ENCODE peak calls at places on chromosomes 6 and 20, in four cellular contexts. J, D, H and T are unnamed samples.

GRCh38 chr6:29524044-29524443 is 35.5 kb downstream of the UBD start:
- DNase-seq in J (no peak), D (no peak), H (no peak), T (no peak)

GRCh38 chr20:41222703-41223102 is 85.4 kb downstream of the PLCG1 start:
- DNase-seq in J (peak; percentile 36), D (no peak), H (no peak), T (no peak)

GRCh38 chr6:135520781-135521180 is 23.2 kb upstream of the AHI1 start:
- DNase-seq in J (no peak), D (no peak), H (no peak), T (no peak)

GRCh38 chr20:51339721-51340450 is 202.6 kb downstream of the NFATC2 start:
- DNase-seq in J (no peak), D (no peak), H (no peak), T (no peak)

GRCh38 chr6:65780691-65781090 is 73.7 kb upstream of the EYS start:
- DNase-seq in J (no peak), D (no peak), H (no peak), T (no peak)

GRCh38 chr6:158068893-158069799 is 87.5 kb downstream of the SYNJ2 start:
- DNase-seq in J (peak; percentile 61), D (peak; percentile 47), H (no peak), T (no peak)

GRCh38 chr6:11532097-11532496 is 5.5 kb upstream of the TMEM170B start:
- DNase-seq in J (peak; percentile 20), D (no peak), H (no peak), T (no peak)

GRCh38 chr20:1375515-1375914 is 17.3 kb downstream of the FKBP1A start:
- DNase-seq in J (peak; percentile 88), D (peak; percentile 84), H (no peak), T (no peak)

GRCh38 chr6:15543262-15543917 is 119.4 kb downstream of the DTNBP1 start:
- DNase-seq in J (no peak), D (no peak), H (no peak), T (no peak)

GRCh38 chr6:29748391-29749352 is 25.4 kb downstream of the HLA-F start:
- DNase-seq in J (peak; percentile 76), D (peak; percentile 80), H (peak; percentile 96), T (peak; percentile 45)

GRCh38 chr6:30836431-30836866 is 47.9 kb upstream of the DDR1 start:
- DNase-seq in J (peak; percentile 51), D (no peak), H (peak; percentile 60), T (no peak)

GRCh38 chr20:51563597-51564332 is 21.2 kb upstream of the NFATC2 start:
- DNase-seq in J (peak; percentile 80), D (peak; percentile 71), H (peak; percentile 65), T (peak; percentile 69)

GRCh38 chr20:9215539-9215938 is 146.7 kb downstream of the PLCB4 start:
- DNase-seq in J (no peak), D (no peak), H (no peak), T (no peak)

GRCh38 chr20:574297-574942 is 30.8 kb upstream of the CSNK2A1 start:
- DNase-seq in J (no peak), D (no peak), H (peak; percentile 78), T (no peak)

GRCh38 chr6:50958148-50958547 is 139.5 kb downstream of the TFAP2B start:
- DNase-seq in J (no peak), D (no peak), H (no peak), T (no peak)

GRCh38 chr20:56352656-56353055 is 6.1 kb upstream of the FAM210B start:
- DNase-seq in J (peak; percentile 47), D (peak; percentile 55), H (no peak), T (no peak)

DNA sequence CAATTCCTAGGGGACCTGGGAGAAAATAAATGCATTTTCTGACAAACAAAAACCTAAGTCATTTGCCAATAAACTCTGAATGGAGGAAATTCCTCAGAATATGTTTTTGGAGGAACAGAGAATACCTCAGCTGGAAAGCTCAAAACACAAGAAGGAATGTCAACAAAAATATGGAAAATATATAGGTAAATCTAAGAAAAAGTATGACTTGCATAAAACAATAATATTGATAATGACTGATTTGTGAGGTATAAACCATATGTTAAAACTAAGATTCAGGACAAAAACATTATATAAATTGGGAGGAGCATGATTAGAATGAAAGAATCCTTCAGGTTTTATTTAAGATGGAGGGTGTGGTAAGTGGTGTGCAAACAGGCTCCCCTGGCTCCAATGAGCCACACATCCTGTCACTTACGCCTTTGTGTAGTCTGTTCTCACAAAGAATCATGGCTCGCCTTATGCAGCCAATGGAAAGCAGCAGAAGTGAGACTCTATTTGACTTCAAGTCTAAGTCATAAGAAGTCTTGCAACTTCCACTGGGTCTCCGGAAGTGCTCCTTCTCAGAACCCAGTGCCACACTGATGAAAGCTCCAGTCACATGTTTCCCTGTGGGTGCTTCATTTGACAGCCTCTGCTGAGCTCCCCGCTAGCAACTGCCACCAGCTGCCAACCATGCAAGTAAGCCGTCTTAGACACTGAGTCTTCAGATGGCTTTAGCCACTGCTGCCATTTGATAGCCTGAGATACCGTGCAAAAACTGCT is 8.1 kb downstream of the CFAP61 start:
- DNase-seq in J (no peak), D (no peak), H (no peak), T (no peak)
- H3K4me3 ChIP-seq in J (no peak overlapping the region), D (no peak overlapping the region), H (no peak overlapping the region), T (no peak overlapping the region)

DNA sequence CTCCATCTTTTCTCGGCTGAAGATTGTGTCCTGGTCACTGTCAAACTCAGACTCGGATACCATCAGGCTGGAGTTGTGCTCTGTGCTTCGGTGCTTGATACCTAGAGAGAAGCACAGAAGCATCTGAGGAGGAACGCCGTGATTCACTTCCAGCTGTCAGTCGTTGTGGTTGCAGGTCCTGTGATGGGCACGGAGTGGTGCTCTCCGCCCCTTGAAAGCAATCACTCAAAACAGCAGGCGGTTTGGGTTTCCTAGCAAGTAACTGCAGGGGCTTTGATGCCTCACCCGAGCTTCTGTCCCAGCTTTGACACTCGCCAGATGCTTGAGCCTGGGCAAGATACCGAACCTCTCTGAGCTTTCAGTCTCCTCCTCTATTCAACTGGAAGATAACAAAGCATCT is 52.5 kb downstream of the ALDH5A1 start:
- DNase-seq in J (no peak), D (no peak), H (no peak), T (no peak)
- TF ChIP-seq CTCF in J (no peak), D (no peak), H (no peak), T (no peak)

GRCh38 chr20:49893242-49894072 is 21.9 kb downstream of the SPATA2 start:
- DNase-seq in J (no peak), D (no peak), H (no peak), T (no peak)

GRCh38 chr20:49891486-49891885 is 23.8 kb downstream of the SPATA2 start:
- DNase-seq in J (no peak), D (no peak), H (no peak), T (no peak)

GRCh38 chr20:49894073-49894470 is 21.3 kb downstream of the SPATA2 start:
- DNase-seq in J (no peak), D (no peak), H (no peak), T (no peak)

GRCh38 chr20:49890651-49891361 is 24.5 kb downstream of the SPATA2 start:
- DNase-seq in J (no peak), D (no peak), H (no peak), T (no peak)

DNA sequence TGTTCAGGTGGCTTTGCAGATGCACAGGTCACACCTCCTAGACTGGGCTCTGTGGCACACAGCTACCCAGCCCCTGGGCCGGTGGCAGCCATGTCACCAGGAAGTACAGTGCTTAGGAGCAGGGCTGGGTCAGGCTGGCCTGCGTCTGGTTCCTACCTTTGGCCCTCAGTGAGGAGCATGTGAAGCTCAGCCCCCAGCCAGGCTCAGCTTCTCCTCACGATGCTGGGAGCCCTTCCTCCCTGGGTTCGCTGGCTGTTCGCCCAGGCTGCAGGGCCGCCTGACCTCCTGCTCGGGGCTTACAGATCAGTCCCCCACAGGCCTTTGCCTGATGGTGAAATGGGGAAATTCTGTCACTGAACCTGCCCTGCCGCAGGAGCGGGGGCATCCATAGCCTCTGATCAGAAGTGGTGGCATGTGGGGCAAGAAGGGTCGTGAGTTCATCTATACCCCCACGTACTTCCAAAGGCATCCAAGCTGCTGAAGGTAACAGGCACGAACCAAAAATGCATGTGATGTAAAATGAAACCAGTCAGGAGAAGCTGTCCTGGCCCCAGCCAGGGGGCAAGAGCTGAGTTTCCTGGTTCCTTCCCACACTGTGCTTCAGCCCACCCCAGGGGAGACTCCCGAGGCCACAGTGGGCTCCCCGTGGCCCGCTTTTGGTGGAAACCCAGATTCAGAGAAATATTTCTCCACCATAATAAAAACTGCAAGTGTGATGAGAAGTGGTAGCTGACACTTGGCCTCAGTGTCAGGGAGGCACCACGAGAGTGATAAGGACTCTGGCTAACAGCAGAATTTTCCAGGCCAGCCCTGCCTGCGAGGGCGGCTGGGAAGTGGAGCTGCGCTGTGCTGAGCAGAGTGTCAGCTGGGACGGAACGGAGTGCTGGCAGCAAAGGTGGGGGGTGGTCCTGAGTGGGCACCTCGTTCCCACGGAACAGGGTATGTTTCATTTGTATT is 22.8 kb downstream of the SPATA2 start:
- DNase-seq in J (no peak), D (no peak), H (peak; percentile 62), T (no peak)
- H3K4me3 ChIP-seq in J (no peak overlapping the region), D (no peak overlapping the region), H (peak overlapping the region; percentile 24), T (no peak overlapping the region)

DNA sequence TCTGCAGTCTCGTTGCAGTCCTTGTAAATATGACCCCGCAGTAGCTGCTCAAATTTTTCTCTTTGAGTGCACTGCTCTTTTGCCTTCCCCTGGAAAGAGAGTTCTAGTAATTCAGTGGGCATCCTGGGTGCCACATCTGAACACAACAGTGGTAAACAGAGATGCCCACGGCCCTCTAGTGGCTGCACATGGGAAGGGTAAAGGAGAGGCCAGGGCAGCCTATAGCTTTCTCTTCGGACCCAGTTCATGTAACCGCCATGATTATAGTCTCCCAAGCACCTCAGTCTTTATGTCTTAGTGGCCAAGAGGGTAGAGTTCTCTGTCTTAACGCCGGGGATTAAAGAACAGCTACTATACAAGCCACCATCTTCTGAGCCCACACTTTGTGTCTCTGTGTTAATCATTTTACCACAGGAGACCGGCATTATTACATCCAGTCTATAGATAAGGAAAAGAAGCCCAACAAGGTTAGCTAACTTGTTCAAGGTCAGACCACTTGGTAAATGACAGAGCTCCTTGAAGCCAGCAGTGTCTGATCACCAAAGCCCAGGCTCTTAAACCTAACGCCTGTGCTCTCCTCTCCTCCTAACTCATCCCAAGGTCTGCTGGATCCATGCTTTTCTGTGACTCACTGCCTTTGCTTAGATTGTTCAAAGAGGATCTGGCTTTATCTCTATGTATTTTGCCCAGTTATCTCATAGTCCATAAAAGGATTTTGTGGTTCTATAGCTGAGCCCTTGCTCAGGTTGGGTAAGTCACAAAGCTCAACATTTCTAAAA is 81.8 kb downstream of the ISM1 start:
- DNase-seq in J (peak; percentile 17), D (peak; percentile 9), H (no peak), T (no peak)
- TF ChIP-seq CTCF in J (peak; percentile 71), D (peak; percentile 62), H (peak; percentile 52), T (peak; percentile 81)

DNA sequence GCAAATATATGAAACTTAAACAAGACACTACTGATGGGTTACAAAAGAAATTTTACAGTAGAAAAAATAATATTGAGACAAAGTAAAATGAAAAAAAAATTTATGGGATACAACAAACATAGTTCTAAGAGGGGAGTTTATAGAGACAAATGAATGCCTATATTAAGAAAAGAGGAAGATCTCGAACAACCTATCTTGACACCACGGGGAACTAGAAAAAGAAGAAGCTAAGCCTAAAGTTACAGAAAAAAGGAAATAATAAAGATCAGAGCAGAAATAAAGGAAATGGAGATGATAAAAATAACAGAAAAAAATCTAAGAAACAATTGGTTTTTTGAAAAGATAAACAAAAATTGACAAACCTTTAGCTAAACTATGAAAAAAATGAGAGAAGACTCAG is 9.1 kb upstream of the ECHDC1 start:
- DNase-seq in J (no peak), D (no peak), H (no peak), T (no peak)
- H3K4me3 ChIP-seq in J (no peak overlapping the region), D (no peak overlapping the region), H (no peak overlapping the region), T (no peak overlapping the region)

DNA sequence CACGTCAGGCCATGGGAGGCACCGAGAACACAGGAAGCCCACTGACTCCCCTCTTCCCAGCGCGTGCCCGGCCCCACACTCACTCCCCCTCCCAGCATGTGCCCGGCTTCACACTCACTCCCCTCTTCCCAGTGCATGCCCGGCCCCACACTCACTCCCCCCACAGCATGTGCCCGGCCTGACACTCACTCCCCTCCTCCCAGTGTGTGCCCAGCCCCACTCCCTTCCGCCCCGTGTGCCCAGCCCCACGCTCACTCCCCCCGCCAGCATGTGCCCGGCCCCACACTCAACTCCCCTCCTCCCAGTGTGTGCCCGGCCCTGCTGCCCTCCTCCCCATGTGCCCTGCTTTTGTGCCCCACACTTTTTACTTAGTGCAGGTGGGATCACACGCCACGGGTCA is 9.7 kb downstream of the RTEL1 start:
- DNase-seq in J (no peak), D (no peak), H (no peak), T (no peak)
- TF ChIP-seq CTCF in J (no peak), D (no peak), H (no peak), T (no peak)